ENCODE peak calls at places on chromosomes 5 and 9, in four cellular contexts. B is GM12878, J is K562, U is HepG2. I is an unnamed sample.

GRCh38 chr5:101393795-101394450 is 490.8 kb upstream of the ST8SIA4 start:
- DNase-seq in B (no peak), J (no peak), U (no peak), I (no peak)

GRCh38 chr9:138118601-138119071 is 241.1 kb downstream of the CACNA1B start:
- DNase-seq in U (no peak), J (no peak), B (no peak), I (no peak)

GRCh38 chr5:108876451-108876850 is 128.8 kb downstream of the FER start:
- DNase-seq in B (no peak), U (no peak), J (no peak), I (no peak)

GRCh38 chr5:132010645-132011560 is 555 bp downstream of the ACSL6 start:
- DNase-seq in J (no peak), B (no peak), U (no peak), I (no peak)

GRCh38 chr9:102499468-102499867 is 495.7 kb upstream of the CYLC2 start:
- DNase-seq in U (peak; percentile 3), B (no peak), J (no peak), I (no peak)

GRCh38 chr5:142527664-142528295 is 158.1 kb downstream of the FGF1 start:
- DNase-seq in J (no peak), U (no peak), B (no peak), I (no peak)

GRCh38 chr5:122362361-122362760 is 50.3 kb downstream of the SNCAIP start:
- DNase-seq in B (no peak), J (no peak), U (no peak), I (no peak)

GRCh38 chr9:137753192-137753765 is 124.3 kb upstream of the CACNA1B start:
- DNase-seq in J (no peak), B (no peak), U (no peak), I (no peak)

GRCh38 chr9:7402704-7403389 is 396.7 kb downstream of the DMAC1 start:
- DNase-seq in B (no peak), U (no peak), J (no peak), I (no peak)

GRCh38 chr5:178120661-178121357 is 7.5 kb downstream of the N4BP3 start:
- DNase-seq in B (peak; percentile 69), U (peak; percentile 82), J (peak; percentile 95), I (peak; percentile 92)

GRCh38 chr5:162163663-162164062 is 96.1 kb downstream of the GABRG2 start:
- DNase-seq in B (no peak), J (no peak), U (no peak), I (no peak)

GRCh38 chr9:19000133-19000532 is 32.9 kb downstream of the SAXO1 start:
- DNase-seq in U (no peak), B (no peak), J (no peak), I (no peak)

GRCh38 chr5:107669543-107670027 is 1.2 kb downstream of the EFNA5 start:
- DNase-seq in B (no peak), U (no peak), J (no peak), I (no peak)

GRCh38 chr9:104774132-104774531 is 10.2 kb downstream of the NIPSNAP3B start:
- DNase-seq in B (no peak), J (no peak), U (no peak), I (no peak)

GRCh38 chr5:173682313-173682712 is 65.9 kb upstream of the BOD1 start:
- DNase-seq in J (no peak), B (no peak), U (no peak), I (no peak)
- TF ChIP-seq FOXK2 in J (no peak), B (no peak), U (no peak), I (no peak)

DNA sequence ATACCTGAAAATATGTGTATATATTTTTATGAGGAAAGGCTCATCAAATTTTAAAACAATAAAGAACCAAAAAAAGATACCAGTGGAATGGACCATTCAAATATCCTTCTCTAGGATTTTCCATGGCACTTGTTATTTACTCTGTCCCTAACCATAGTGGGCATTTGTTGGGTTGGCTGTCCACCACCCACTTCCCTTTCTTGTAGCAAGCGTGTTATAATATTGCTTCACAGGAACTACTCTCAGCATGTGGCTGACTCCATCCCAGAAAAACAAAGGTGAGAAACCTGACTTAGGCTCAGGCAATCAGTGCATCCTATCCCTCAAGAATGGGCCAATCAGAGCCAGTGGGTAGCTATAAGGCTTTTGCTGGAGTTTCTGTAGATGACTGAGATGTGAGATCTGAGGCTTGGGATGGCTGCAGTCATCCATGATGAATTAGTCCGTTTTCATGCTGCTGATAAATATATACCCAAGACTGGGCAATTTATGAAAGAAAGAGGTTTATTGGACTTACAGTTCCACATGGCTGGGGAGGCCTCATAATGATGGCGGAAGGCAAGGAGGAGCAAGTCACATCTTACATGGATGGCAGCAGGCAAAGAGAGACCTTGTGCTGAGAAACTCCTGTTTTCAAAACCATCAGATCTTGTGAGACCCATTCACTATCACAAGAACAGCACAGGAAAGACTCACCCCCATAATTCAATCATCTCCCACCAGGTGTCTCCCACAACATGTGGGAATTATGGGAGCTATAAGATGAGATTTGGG is 17.2 kb downstream of the C5orf63 start:
- DNase-seq in J (no peak), B (no peak), U (no peak), I (no peak)
- TF ChIP-seq SP1 in J (no peak), B (no peak), U (no peak), I (no peak)

GRCh38 chr9:95834281-95834907 is 41.1 kb upstream of the ERCC6L2 start:
- DNase-seq in B (no peak), J (peak; percentile 78), U (no peak), I (no peak)

GRCh38 chr9:95830768-95831167 is 44.7 kb upstream of the ERCC6L2 start:
- DNase-seq in U (no peak), B (no peak), J (no peak), I (no peak)

GRCh38 chr9:95833549-95834178 is 41.8 kb upstream of the ERCC6L2 start:
- DNase-seq in B (no peak), J (no peak), U (no peak), I (no peak)

GRCh38 chr9:95835398-95835797 is 40.1 kb upstream of the ERCC6L2 start:
- DNase-seq in U (no peak), J (no peak), B (no peak), I (no peak)

GRCh38 chr9:95831810-95832209 is 43.7 kb upstream of the ERCC6L2 start:
- DNase-seq in U (no peak), J (no peak), B (no peak), I (no peak)
- TF ChIP-seq FOXK2 in U (no peak), J (no peak), B (no peak), I (no peak)

GRCh38 chr5:81023261-81024015 is 63.3 kb downstream of the RASGRF2 start:
- DNase-seq in U (no peak), J (no peak), B (no peak), I (no peak)
- TF ChIP-seq SP1 in U (no peak), J (no peak), B (no peak), I (no peak)

DNA sequence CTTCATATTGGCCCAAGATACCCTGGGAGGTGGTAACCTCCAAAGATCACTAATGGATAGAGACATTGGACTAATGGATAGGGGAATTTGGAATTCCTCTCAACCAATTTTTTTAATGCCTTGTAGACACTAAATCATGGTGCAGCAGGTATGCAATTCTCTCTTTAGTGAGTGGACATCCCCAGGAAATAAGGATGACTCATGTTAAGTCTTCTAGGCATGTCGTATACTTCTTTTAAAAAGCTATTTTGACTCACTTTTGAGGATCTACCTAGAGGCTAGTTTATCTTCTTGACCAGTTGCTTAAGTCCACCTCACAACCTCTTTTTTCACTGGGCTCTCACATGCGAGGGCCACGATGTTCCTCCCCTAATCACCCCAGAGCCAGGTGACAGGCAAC is 211.6 kb upstream of the CDH12 start:
- DNase-seq in J (no peak), U (no peak), B (no peak), I (no peak)
- TF ChIP-seq FOXK2 in J (no peak), U (no peak), B (no peak), I (no peak)